ENCODE peak calls at places on chromosomes 2 and 18, in six cellular contexts. One of them, this sample, is unnamed.

GRCh38 chr2:60463249-60463648 is 90.2 kb downstream of the BCL11A start:
- DNase-seq in breast epithelium: no peak
- DNase-seq in cardiac muscle cell: peak; percentile 87
- DNase-seq in tibial artery: no peak
- DNase-seq in CD4-positive, alpha-beta memory T cell: no peak
- DNase-seq in CD8-positive, alpha-beta T cell: no peak
- DNase-seq in this sample: peak; percentile 14

GRCh38 chr2:217270089-217270800 is 410.4 kb upstream of the TNP1 start:
- DNase-seq in CD4-positive, alpha-beta memory T cell: no peak
- DNase-seq in tibial artery: no peak
- DNase-seq in cardiac muscle cell: no peak
- DNase-seq in breast epithelium: no peak
- DNase-seq in CD8-positive, alpha-beta T cell: no peak
- DNase-seq in this sample: no peak

GRCh38 chr18:7754258-7754657 is 187.1 kb downstream of the PTPRM start:
- DNase-seq in tibial artery: no peak
- DNase-seq in cardiac muscle cell: no peak
- DNase-seq in CD8-positive, alpha-beta T cell: no peak
- DNase-seq in CD4-positive, alpha-beta memory T cell: no peak
- DNase-seq in breast epithelium: no peak
- DNase-seq in this sample: no peak

GRCh38 chr2:200490001-200490400 is 19.9 kb downstream of the KCTD18 start:
- DNase-seq in CD4-positive, alpha-beta memory T cell: no peak
- DNase-seq in cardiac muscle cell: no peak
- DNase-seq in CD8-positive, alpha-beta T cell: no peak
- DNase-seq in breast epithelium: no peak
- DNase-seq in tibial artery: no peak
- DNase-seq in this sample: no peak

GRCh38 chr2:54741250-54741649 is 17.8 kb downstream of the EML6 start:
- DNase-seq in tibial artery: no peak
- DNase-seq in CD4-positive, alpha-beta memory T cell: no peak
- DNase-seq in CD8-positive, alpha-beta T cell: no peak
- DNase-seq in cardiac muscle cell: no peak
- DNase-seq in breast epithelium: no peak
- DNase-seq in this sample: no peak

GRCh38 chr2:237500681-237501424 is 13.8 kb downstream of the MLPH start:
- DNase-seq in cardiac muscle cell: peak; percentile 89
- DNase-seq in breast epithelium: no peak
- DNase-seq in CD8-positive, alpha-beta T cell: no peak
- DNase-seq in CD4-positive, alpha-beta memory T cell: no peak
- DNase-seq in tibial artery: no peak
- DNase-seq in this sample: no peak

GRCh38 chr2:232959139-232959538 is 53.9 kb downstream of the NGEF start:
- DNase-seq in cardiac muscle cell: no peak
- DNase-seq in tibial artery: no peak
- DNase-seq in CD8-positive, alpha-beta T cell: no peak
- DNase-seq in breast epithelium: no peak
- DNase-seq in CD4-positive, alpha-beta memory T cell: no peak
- DNase-seq in this sample: no peak

GRCh38 chr18:59707306-59707705 is 10.1 kb upstream of the CCBE1 start:
- DNase-seq in breast epithelium: no peak
- DNase-seq in CD8-positive, alpha-beta T cell: no peak
- DNase-seq in CD4-positive, alpha-beta memory T cell: no peak
- DNase-seq in cardiac muscle cell: no peak
- DNase-seq in tibial artery: no peak
- DNase-seq in this sample: no peak

GRCh38 chr2:231672617-231673347 is 35.5 kb upstream of the PTMA start:
- DNase-seq in CD8-positive, alpha-beta T cell: no peak
- DNase-seq in tibial artery: no peak
- DNase-seq in breast epithelium: no peak
- DNase-seq in CD4-positive, alpha-beta memory T cell: no peak
- DNase-seq in cardiac muscle cell: peak; percentile 76
- DNase-seq in this sample: no peak

GRCh38 chr2:232568161-232568560 is 17.7 kb downstream of the EIF4E2 start:
- DNase-seq in cardiac muscle cell: peak; percentile 38
- DNase-seq in CD8-positive, alpha-beta T cell: no peak
- DNase-seq in breast epithelium: no peak
- DNase-seq in CD4-positive, alpha-beta memory T cell: no peak
- DNase-seq in tibial artery: no peak
- DNase-seq in this sample: no peak

GRCh38 chr2:233399306-233400225 is 45.3 kb downstream of the DGKD start:
- DNase-seq in tibial artery: no peak
- DNase-seq in breast epithelium: no peak
- DNase-seq in CD4-positive, alpha-beta memory T cell: peak; percentile 28
- DNase-seq in cardiac muscle cell: no peak
- DNase-seq in CD8-positive, alpha-beta T cell: no peak
- DNase-seq in this sample: no peak

GRCh38 chr2:47708801-47709499 is 74.0 kb upstream of the MSH6 start:
- DNase-seq in CD4-positive, alpha-beta memory T cell: no peak
- DNase-seq in breast epithelium: no peak
- DNase-seq in CD8-positive, alpha-beta T cell: no peak
- DNase-seq in tibial artery: no peak
- DNase-seq in cardiac muscle cell: no peak
- DNase-seq in this sample: no peak

GRCh38 chr2:239829326-239829725 is 195.8 kb downstream of the NDUFA10 start:
- DNase-seq in tibial artery: peak; percentile 43
- DNase-seq in cardiac muscle cell: no peak
- DNase-seq in breast epithelium: peak; percentile 37
- DNase-seq in CD8-positive, alpha-beta T cell: no peak
- DNase-seq in CD4-positive, alpha-beta memory T cell: no peak
- DNase-seq in this sample: no peak

GRCh38 chr2:215156453-215156852 is 18.0 kb upstream of the ABCA12 start:
- DNase-seq in CD8-positive, alpha-beta T cell: no peak
- DNase-seq in breast epithelium: no peak
- DNase-seq in cardiac muscle cell: no peak
- DNase-seq in CD4-positive, alpha-beta memory T cell: no peak
- DNase-seq in tibial artery: no peak
- DNase-seq in this sample: no peak

GRCh38 chr2:124343827-124344498 is 318.9 kb downstream of the CNTNAP5 start:
- DNase-seq in CD4-positive, alpha-beta memory T cell: no peak
- DNase-seq in breast epithelium: no peak
- DNase-seq in CD8-positive, alpha-beta T cell: no peak
- DNase-seq in tibial artery: no peak
- DNase-seq in cardiac muscle cell: no peak
- DNase-seq in this sample: no peak

GRCh38 chr2:59585657-59586056 is 967.8 kb downstream of the BCL11A start:
- DNase-seq in cardiac muscle cell: no peak
- DNase-seq in CD4-positive, alpha-beta memory T cell: no peak
- DNase-seq in tibial artery: no peak
- DNase-seq in breast epithelium: no peak
- DNase-seq in CD8-positive, alpha-beta T cell: no peak
- DNase-seq in this sample: no peak

GRCh38 chr2:68009526-68009925 is 53.3 kb downstream of the C1D start:
- DNase-seq in CD4-positive, alpha-beta memory T cell: no peak
- DNase-seq in breast epithelium: no peak
- DNase-seq in cardiac muscle cell: no peak
- DNase-seq in tibial artery: no peak
- DNase-seq in CD8-positive, alpha-beta T cell: no peak
- DNase-seq in this sample: no peak

GRCh38 chr2:86622878-86623548 is 652 bp downstream of the RNF103 start:
- DNase-seq in tibial artery: peak; percentile 82
- DNase-seq in CD4-positive, alpha-beta memory T cell: peak; percentile 52
- DNase-seq in breast epithelium: peak; percentile 58
- DNase-seq in cardiac muscle cell: peak; percentile 11
- DNase-seq in CD8-positive, alpha-beta T cell: peak; percentile 25
- DNase-seq in this sample: peak; percentile 64

GRCh38 chr2:86623549-86624547 is at the start of gene RNF103:
- DNase-seq in breast epithelium: peak; percentile 97
- DNase-seq in tibial artery: peak; percentile 98
- DNase-seq in CD8-positive, alpha-beta T cell: peak; percentile 86
- DNase-seq in CD4-positive, alpha-beta memory T cell: peak; percentile 91
- DNase-seq in cardiac muscle cell: peak; percentile 95
- DNase-seq in this sample: peak; percentile 92

GRCh38 chr2:86625096-86625495 is 1.4 kb upstream of the RNF103 start:
- DNase-seq in tibial artery: no peak
- DNase-seq in breast epithelium: no peak
- DNase-seq in CD4-positive, alpha-beta memory T cell: no peak
- DNase-seq in cardiac muscle cell: no peak
- DNase-seq in CD8-positive, alpha-beta T cell: no peak
- DNase-seq in this sample: no peak

GRCh38 chr2:86621290-86621943 is 2.2 kb downstream of the RNF103 start:
- DNase-seq in breast epithelium: no peak
- DNase-seq in cardiac muscle cell: peak; percentile 14
- DNase-seq in CD4-positive, alpha-beta memory T cell: no peak
- DNase-seq in tibial artery: no peak
- DNase-seq in CD8-positive, alpha-beta T cell: no peak
- DNase-seq in this sample: no peak

DNA sequence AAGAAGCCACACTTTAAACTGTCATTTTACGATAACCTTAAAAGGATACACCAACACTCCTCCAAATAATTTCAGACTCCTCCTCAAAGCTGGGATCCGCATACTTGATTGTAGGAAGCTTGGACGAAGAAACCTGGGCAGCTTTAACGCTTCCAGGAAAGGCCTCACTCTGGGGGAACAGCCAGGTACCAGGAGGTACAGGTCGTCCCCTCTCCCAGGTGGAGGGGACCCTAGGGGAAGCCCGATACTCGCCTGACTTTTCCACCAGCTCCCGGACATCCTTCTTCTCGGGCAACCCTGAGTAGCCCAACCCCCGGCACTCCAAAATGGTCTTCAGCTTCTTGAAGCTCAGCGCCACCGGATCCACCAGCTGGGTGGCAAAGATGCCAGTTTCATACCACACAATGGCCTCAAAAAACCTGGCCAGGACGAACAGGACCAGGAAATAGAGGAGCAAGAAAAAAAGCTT is 1.2 kb downstream of the RNF103 start:
- DNase-seq in breast epithelium: peak; percentile 52
- DNase-seq in CD4-positive, alpha-beta memory T cell: peak; percentile 17
- DNase-seq in tibial artery: peak; percentile 74
- DNase-seq in cardiac muscle cell: peak; percentile 22
- DNase-seq in CD8-positive, alpha-beta T cell: peak; percentile 2
- DNase-seq in this sample: peak; percentile 56
- H3K27ac ChIP-seq in breast epithelium: peak overlapping the region; percentile 99
- H3K27ac ChIP-seq in CD4-positive, alpha-beta memory T cell: peak overlapping the region; percentile 92
- H3K27ac ChIP-seq in tibial artery: peak overlapping the region; percentile 93
- H3K27ac ChIP-seq in cardiac muscle cell: peak overlapping the region; percentile 99
- H3K27ac ChIP-seq in CD8-positive, alpha-beta T cell: peak overlapping the region; percentile 91
- H3K27ac ChIP-seq in this sample: peak overlapping the region; percentile 88

GRCh38 chr18:79522451-79523220 is 126.9 kb downstream of the NFATC1 start:
- DNase-seq in tibial artery: peak; percentile 59
- DNase-seq in CD4-positive, alpha-beta memory T cell: peak; percentile 67
- DNase-seq in cardiac muscle cell: no peak
- DNase-seq in CD8-positive, alpha-beta T cell: peak; percentile 38
- DNase-seq in breast epithelium: peak; percentile 41
- DNase-seq in this sample: no peak

GRCh38 chr18:79521806-79522205 is 126.1 kb downstream of the NFATC1 start:
- DNase-seq in tibial artery: peak; percentile 12
- DNase-seq in breast epithelium: peak; percentile 28
- DNase-seq in CD4-positive, alpha-beta memory T cell: no peak
- DNase-seq in CD8-positive, alpha-beta T cell: no peak
- DNase-seq in cardiac muscle cell: no peak
- DNase-seq in this sample: no peak

GRCh38 chr18:79519751-79520472 is 124.2 kb downstream of the NFATC1 start:
- DNase-seq in breast epithelium: peak; percentile 45
- DNase-seq in tibial artery: peak; percentile 49
- DNase-seq in CD4-positive, alpha-beta memory T cell: peak; percentile 35
- DNase-seq in cardiac muscle cell: peak; percentile 39
- DNase-seq in CD8-positive, alpha-beta T cell: no peak
- DNase-seq in this sample: no peak

GRCh38 chr18:79518683-79519128 is 123.0 kb downstream of the NFATC1 start:
- DNase-seq in tibial artery: no peak
- DNase-seq in CD8-positive, alpha-beta T cell: no peak
- DNase-seq in cardiac muscle cell: no peak
- DNase-seq in CD4-positive, alpha-beta memory T cell: no peak
- DNase-seq in breast epithelium: peak; percentile 44
- DNase-seq in this sample: no peak

GRCh38 chr18:79520473-79521390 is 125.0 kb downstream of the NFATC1 start:
- DNase-seq in CD8-positive, alpha-beta T cell: no peak
- DNase-seq in breast epithelium: peak; percentile 24
- DNase-seq in CD4-positive, alpha-beta memory T cell: no peak
- DNase-seq in cardiac muscle cell: no peak
- DNase-seq in tibial artery: no peak
- DNase-seq in this sample: no peak
- H3K27ac ChIP-seq in CD8-positive, alpha-beta T cell: no peak overlapping the region
- H3K27ac ChIP-seq in breast epithelium: no peak overlapping the region
- H3K27ac ChIP-seq in CD4-positive, alpha-beta memory T cell: no peak overlapping the region
- H3K27ac ChIP-seq in cardiac muscle cell: no peak overlapping the region
- H3K27ac ChIP-seq in tibial artery: no peak overlapping the region
- H3K27ac ChIP-seq in this sample: no peak overlapping the region

DNA sequence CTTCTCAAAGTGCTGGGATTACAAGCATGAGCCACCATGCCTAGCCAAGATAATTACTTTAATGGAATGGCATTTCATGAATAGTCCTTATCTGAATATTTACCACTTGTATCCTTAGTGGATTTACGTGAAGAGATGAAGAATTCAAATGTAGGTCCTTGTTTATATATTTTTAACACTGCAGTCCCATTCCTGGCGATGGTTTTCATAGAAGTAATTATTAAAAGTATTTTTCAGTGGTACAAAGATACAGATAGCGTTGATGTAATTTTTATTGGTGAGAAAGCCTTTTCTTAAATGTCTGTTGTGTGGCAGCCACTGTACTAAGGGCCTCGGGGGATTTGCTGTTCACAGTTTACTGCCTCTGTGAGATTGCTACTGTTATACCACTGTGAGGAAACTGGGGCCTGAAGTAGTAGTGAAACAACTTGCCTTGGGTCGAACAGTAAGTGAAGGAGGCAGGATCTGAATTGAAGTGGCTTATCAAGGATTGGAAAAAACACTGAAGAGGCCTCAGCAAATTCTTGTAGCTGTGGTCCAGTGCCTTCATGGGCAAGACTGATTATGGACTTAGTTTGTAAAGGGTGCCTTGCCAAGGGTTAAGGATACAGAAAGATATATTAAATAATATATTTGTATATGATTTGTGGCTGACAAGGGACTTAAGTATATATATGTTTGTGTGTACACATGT is 151.1 kb downstream of the PRPF40A start:
- DNase-seq in tibial artery: no peak
- DNase-seq in cardiac muscle cell: no peak
- DNase-seq in CD4-positive, alpha-beta memory T cell: no peak
- DNase-seq in CD8-positive, alpha-beta T cell: no peak
- DNase-seq in breast epithelium: no peak
- DNase-seq in this sample: no peak
- H3K27ac ChIP-seq in tibial artery: no peak overlapping the region
- H3K27ac ChIP-seq in cardiac muscle cell: peak overlapping the region; percentile 6
- H3K27ac ChIP-seq in CD4-positive, alpha-beta memory T cell: no peak overlapping the region
- H3K27ac ChIP-seq in CD8-positive, alpha-beta T cell: no peak overlapping the region
- H3K27ac ChIP-seq in breast epithelium: no peak overlapping the region
- H3K27ac ChIP-seq in this sample: no peak overlapping the region

DNA sequence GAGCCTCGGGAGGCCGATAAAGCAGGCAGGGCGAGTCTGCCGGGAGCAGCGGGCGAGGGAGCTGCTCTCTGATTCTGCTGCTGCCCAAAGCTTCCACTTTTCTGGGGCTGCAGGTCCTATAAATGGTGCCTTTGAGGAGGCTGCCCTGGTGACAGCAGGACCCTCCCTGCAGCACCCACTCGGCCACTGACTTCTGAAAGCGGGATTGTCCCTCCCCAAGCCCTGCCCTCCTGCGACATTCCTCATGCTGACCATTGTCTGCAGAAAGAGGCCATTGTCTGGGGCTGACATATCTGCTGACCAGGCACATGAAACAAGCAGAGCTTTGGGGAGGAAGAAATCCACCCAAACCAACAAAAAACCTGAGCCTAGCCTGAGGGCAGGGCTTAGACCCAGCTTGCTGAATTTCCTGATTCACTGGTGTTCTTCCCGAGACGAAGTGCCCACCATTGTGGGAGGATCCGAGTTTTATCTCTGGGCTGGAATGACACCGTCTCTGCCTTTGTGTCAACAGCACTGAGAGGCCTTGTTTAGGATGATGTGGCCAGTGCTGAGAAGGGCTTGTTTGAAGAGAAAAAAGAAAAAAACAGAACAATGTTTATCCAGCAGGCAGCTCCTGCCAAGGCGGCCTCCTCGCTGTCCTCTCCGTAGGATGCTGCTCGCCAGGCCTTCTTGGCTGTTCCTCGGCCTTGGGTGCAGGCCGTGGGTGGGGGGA is 129.7 kb downstream of the MYCN start:
- DNase-seq in breast epithelium: no peak
- DNase-seq in tibial artery: no peak
- DNase-seq in cardiac muscle cell: no peak
- DNase-seq in CD8-positive, alpha-beta T cell: no peak
- DNase-seq in CD4-positive, alpha-beta memory T cell: no peak
- DNase-seq in this sample: peak; percentile 94
- H3K27ac ChIP-seq in breast epithelium: peak overlapping the region; percentile 34
- H3K27ac ChIP-seq in tibial artery: no peak overlapping the region
- H3K27ac ChIP-seq in cardiac muscle cell: no peak overlapping the region
- H3K27ac ChIP-seq in CD8-positive, alpha-beta T cell: no peak overlapping the region
- H3K27ac ChIP-seq in CD4-positive, alpha-beta memory T cell: no peak overlapping the region
- H3K27ac ChIP-seq in this sample: peak overlapping the region; percentile 95

This sample was measured in caudate nucleus.